ENCODE peak calls at places on chromosome 2, in five cellular contexts. T, P, H, A and U are unnamed samples.

GRCh38 chr2:65579506-65580235 is 147.3 kb upstream of the SPRED2 start:
- DNase-seq in T (peak; percentile 99), P (no peak), H (no peak), A (no peak), U (no peak)

GRCh38 chr2:215652432-215652831 is 216.6 kb upstream of the FN1 start:
- DNase-seq in T (no peak), P (no peak), H (no peak), A (no peak), U (no peak)

GRCh38 chr2:16478817-16479216 is 186.8 kb downstream of the CYRIA start:
- DNase-seq in T (no peak), P (no peak), H (no peak), A (no peak), U (no peak)

GRCh38 chr2:39665811-39666488 is at the start of gene TMEM178A:
- DNase-seq in T (peak; percentile 70), P (no peak), H (no peak), A (no peak), U (peak; percentile 77)

GRCh38 chr2:170202437-170202836 is 24.5 kb downstream of the MYO3B start:
- DNase-seq in T (no peak), P (no peak), H (no peak), A (no peak), U (no peak)

GRCh38 chr2:216768908-216769401 is 73.6 kb upstream of the IGFBP5 start:
- DNase-seq in T (no peak), P (no peak), H (no peak), A (no peak), U (no peak)

GRCh38 chr2:183011741-183012140 is 26.5 kb downstream of the NCKAP1 start:
- DNase-seq in T (no peak), P (no peak), H (no peak), A (no peak), U (no peak)

GRCh38 chr2:46150445-46150970 is 146.7 kb upstream of the EPAS1 start:
- DNase-seq in T (no peak), P (no peak), H (no peak), A (no peak), U (no peak)

GRCh38 chr2:32495139-32495538 is 132.7 kb upstream of the TTC27 start:
- DNase-seq in T (no peak), P (no peak), H (no peak), A (no peak), U (no peak)

GRCh38 chr2:203808041-203808750 is 59.4 kb upstream of the CTLA4 start:
- DNase-seq in T (peak; percentile 30), P (no peak), H (no peak), A (peak; percentile 75), U (no peak)

GRCh38 chr2:224147174-224147573 is 108.1 kb upstream of the SERPINE2 start:
- DNase-seq in T (no peak), P (no peak), H (no peak), A (no peak), U (no peak)

GRCh38 chr2:795245-796041 is 118.2 kb upstream of the TMEM18 start:
- DNase-seq in T (no peak), P (no peak), H (no peak), A (no peak), U (no peak)

GRCh38 chr2:156338578-156338977 is 6.1 kb upstream of the NR4A2 start:
- DNase-seq in T (no peak), P (no peak), H (no peak), A (no peak), U (no peak)

GRCh38 chr2:218986148-218986761 is 1.3 kb upstream of the FEV start:
- DNase-seq in T (no peak), P (no peak), H (no peak), A (no peak), U (peak; percentile 30)

GRCh38 chr2:218984239-218985020 is 554 bp downstream of the FEV start:
- DNase-seq in T (peak; percentile 58), P (no peak), H (no peak), A (no peak), U (peak; percentile 74)

GRCh38 chr2:218983971-218984238 is 1.1 kb downstream of the FEV start:
- DNase-seq in T (no peak), P (no peak), H (no peak), A (no peak), U (no peak)

GRCh38 chr2:218985021-218985324 is at the start of gene FEV:
- DNase-seq in T (no peak), P (no peak), H (no peak), A (no peak), U (peak; percentile 66)

DNA sequence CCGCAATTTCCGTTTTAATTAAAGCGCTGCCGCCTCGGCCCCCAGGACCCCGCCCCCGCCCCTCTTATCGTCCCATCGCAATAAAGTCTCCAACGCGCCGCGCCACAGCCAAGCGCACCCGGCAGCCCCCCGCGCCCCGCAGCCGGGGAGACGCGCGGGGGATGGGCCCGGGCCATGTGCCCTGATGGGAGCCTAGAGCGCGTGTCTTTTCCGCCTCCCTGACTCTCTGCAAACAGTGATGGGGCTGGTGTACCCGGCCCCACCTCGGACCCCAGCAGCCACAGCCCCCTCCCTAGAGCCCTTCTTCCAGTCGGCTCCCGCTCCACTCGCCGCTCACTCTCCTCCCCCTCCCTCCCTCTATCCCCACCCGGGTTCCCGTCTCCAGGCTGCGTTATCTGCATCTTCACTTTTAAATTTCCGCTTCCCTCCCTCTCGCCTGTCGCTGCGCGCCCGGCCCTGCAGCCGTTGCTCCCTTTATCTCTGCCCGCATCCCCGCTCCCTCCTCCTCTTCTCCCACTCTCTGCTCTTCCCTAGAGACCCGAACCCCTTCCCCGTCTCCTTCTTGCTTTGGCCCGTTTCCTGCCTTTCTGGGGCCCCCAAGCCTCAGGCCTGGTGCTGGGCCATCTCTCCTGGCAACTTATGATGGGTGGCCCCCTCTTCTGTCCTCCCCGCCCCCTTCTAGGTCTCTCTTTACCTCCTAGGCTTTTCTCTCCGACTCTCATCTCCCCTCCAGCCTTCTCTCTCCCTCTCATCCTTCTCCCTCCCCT is 524 bp upstream of the FEV start:
- DNase-seq in T (peak; percentile 57), P (no peak), H (no peak), A (no peak), U (peak; percentile 39)
- H3K4me3 ChIP-seq in T (no peak overlapping the region), P (no peak overlapping the region), H (no peak overlapping the region), A (no peak overlapping the region), U (no peak overlapping the region)

GRCh38 chr2:13005761-13006336 is 289.1 kb downstream of the TRIB2 start:
- DNase-seq in T (no peak), P (no peak), H (no peak), A (no peak), U (no peak)
- H3K27ac ChIP-seq in T (no peak overlapping the region), P (no peak overlapping the region), H (no peak overlapping the region), A (no peak overlapping the region), U (no peak overlapping the region)

DNA sequence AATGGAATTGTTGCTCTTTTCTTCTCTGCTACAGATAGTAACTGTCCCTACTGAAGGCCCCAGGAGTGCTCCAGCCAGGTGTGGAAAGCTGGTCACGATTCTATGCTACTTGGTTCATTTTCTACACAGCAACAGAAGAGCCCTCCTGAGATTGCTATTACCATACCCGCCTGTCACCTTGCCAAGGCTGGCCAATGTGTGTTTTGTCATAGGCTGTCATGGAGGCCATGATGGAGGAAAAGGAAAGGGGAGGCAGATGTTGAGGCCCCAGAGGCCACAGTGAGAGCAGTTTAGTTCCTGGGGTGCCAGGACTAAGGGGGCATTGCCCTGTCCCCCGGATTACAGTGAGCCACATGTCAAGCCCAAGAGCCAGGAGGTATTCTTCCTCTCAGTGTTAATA is 952 bp downstream of the ELMOD3 start:
- DNase-seq in T (no peak), P (no peak), H (peak; percentile 8), A (no peak), U (no peak)
- H3K4me1 ChIP-seq in T (peaks cover 6% of the 10 kb centered on the region), P (peaks cover 9% of the 10 kb centered on the region), H (peaks cover 20% of the 10 kb centered on the region), A (peaks cover 7% of the 10 kb centered on the region), U (peaks cover 2% of the 10 kb centered on the region)

GRCh38 chr2:240871071-240871958 is 2.7 kb downstream of the AGXT start:
- DNase-seq in T (no peak), P (no peak), H (no peak), A (no peak), U (no peak)

GRCh38 chr2:240872317-240873097 is 3.9 kb downstream of the AGXT start:
- DNase-seq in T (no peak), P (no peak), H (no peak), A (no peak), U (peak; percentile 30)

GRCh38 chr2:240868286-240869108 is at the start of gene AGXT:
- DNase-seq in T (no peak), P (no peak), H (no peak), A (no peak), U (no peak)

GRCh38 chr2:240869956-240870875 is 1.6 kb downstream of the AGXT start:
- DNase-seq in T (no peak), P (no peak), H (no peak), A (no peak), U (no peak)

DNA sequence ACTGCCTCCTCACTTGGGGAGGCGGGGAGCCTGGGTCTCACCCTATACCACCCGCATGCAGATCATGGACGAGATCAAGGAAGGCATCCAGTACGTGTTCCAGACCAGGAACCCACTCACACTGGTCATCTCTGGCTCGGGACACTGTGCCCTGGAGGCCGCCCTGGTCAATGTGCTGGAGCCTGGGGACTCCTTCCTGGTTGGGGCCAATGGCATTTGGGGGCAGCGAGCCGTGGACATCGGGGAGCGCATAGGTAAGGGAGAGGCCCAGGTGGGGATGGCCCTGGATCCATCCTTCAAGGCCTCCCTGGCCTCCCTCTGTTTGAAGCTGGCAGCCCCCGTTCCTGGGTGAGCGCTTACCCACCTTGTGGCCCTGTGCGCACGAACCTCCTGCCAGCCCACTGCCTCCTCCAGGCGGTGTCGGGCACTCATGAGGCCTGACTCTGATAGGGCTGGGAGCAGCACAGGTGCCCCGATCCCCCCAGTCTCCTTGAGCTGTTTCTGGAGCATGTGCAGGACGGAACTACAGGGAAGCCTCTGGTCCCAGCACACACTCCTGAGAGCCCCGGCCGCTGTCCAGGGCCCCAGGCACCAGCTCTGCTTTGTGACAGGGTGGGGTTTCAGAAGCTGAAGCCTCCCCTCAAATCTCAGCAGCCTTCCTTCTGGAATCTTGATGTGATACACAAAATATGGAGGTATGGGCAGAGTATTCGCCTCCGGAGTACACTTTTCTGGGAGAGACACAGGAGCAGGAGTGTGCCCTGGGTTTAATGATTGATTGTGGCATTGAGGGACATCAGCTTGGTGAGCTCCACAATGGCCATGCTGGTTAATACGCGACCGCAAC is 708 bp downstream of the AGXT start:
- DNase-seq in T (no peak), P (no peak), H (no peak), A (no peak), U (peak; percentile 61)
- H3K4me3 ChIP-seq in T (no peak overlapping the region), P (no peak overlapping the region), H (no peak overlapping the region), A (no peak overlapping the region), U (no peak overlapping the region)

GRCh38 chr2:127100261-127101047 is 6.5 kb downstream of the BIN1 start:
- DNase-seq in T (peak; percentile 68), P (peak; percentile 33), H (no peak), A (no peak), U (peak; percentile 69)
- H3K27ac ChIP-seq in T (no peak overlapping the region), P (no peak overlapping the region), H (no peak overlapping the region), A (no peak overlapping the region), U (no peak overlapping the region)

GRCh38 chr2:37797081-37797480 is 125.6 kb upstream of the CDC42EP3 start:
- DNase-seq in T (no peak), P (no peak), H (no peak), A (no peak), U (no peak)

GRCh38 chr2:37795456-37795855 is 124.0 kb upstream of the CDC42EP3 start:
- DNase-seq in T (no peak), P (no peak), H (no peak), A (no peak), U (no peak)

GRCh38 chr2:37795938-37796337 is 124.5 kb upstream of the CDC42EP3 start:
- DNase-seq in T (peak; percentile 32), P (no peak), H (no peak), A (no peak), U (no peak)

GRCh38 chr2:37794717-37795116 is 123.3 kb upstream of the CDC42EP3 start:
- DNase-seq in T (no peak), P (no peak), H (no peak), A (no peak), U (no peak)

GRCh38 chr2:37796481-37796880 is 125.0 kb upstream of the CDC42EP3 start:
- DNase-seq in T (no peak), P (no peak), H (no peak), A (no peak), U (no peak)
- H3K4me1 ChIP-seq in T (no peaks in the 10 kb centered on the region), P (peaks cover under 1% of the 10 kb centered on the region), H (no peaks in the 10 kb centered on the region), A (no peaks in the 10 kb centered on the region), U (peaks cover 11% of the 10 kb centered on the region)